ENCODE peak calls at places on chromosome 11, in five cellular contexts. S is NCI-H1417 treated with DMSO at 0.1 percent for 48 hours, Y is posterior cingulate gyrus, W is HepG2, I is MCF 10A. J is an unnamed sample.

GRCh38 chr11:126186708-126187481 is 24.6 kb downstream of the RPUSD4 start:
- DNase-seq in S (peak), I (no peak), W (peak), Y (no peak), J (peak)

GRCh38 chr11:128040603-128041002 is 546.8 kb downstream of the ETS1 start:
- DNase-seq in W (no peak), Y (no peak), I (peak), S (no peak), J (peak)

GRCh38 chr11:46200537-46201281 is 76.8 kb upstream of the CREB3L1 start:
- DNase-seq in Y (no peak), W (no peak), I (peak), S (no peak), J (no peak)

GRCh38 chr11:68900835-68901381 is 2.7 kb downstream of the MRPL21 start:
- DNase-seq in Y (peak), I (no peak), W (no peak), S (no peak), J (no peak)

GRCh38 chr11:69535928-69536327 is 54.5 kb downstream of the LINC01488 start:
- DNase-seq in S (no peak), Y (no peak), I (no peak), W (no peak), J (no peak)

GRCh38 chr11:102930451-102930850 is 25.1 kb downstream of the MMP13 start:
- DNase-seq in Y (no peak), I (no peak), S (no peak), W (no peak), J (no peak)

GRCh38 chr11:95154514-95154913 is 64.9 kb downstream of the ENDOD1 start:
- DNase-seq in S (peak), Y (no peak), W (peak), I (peak), J (peak)

GRCh38 chr11:80451105-80451504 is 1010.3 kb upstream of the TENM4 start:
- DNase-seq in Y (no peak), S (no peak), W (no peak), I (no peak), J (no peak)

GRCh38 chr11:108616549-108616948 is 23.0 kb upstream of the EXPH5 start:
- DNase-seq in W (peak), I (peak), Y (no peak), S (no peak), J (peak)

GRCh38 chr11:82944198-82944597 is 42.7 kb downstream of the DDIAS start:
- DNase-seq in W (no peak), Y (no peak), S (no peak), I (no peak), J (no peak)

GRCh38 chr11:129023968-129024676 is 81.5 kb upstream of the TP53AIP1 start:
- DNase-seq in I (peak), Y (peak), S (peak), W (no peak), J (no peak)

GRCh38 chr11:128802358-128802981 is 64.6 kb downstream of the KCNJ1 start:
- DNase-seq in Y (no peak), I (peak), W (no peak), S (no peak), J (no peak)

GRCh38 chr11:85663781-85664560 is 958 bp downstream of the CREBZF start:
- DNase-seq in S (peak), W (peak), Y (peak), I (peak), J (peak)

GRCh38 chr11:67572747-67573419 is 10.7 kb upstream of the GSTP1 start:
- DNase-seq in W (peak), S (peak), Y (no peak), I (peak), J (peak)

GRCh38 chr11:128860571-128861361 is 6.3 kb downstream of the KCNJ1 start:
- DNase-seq in Y (no peak), S (no peak), I (no peak), W (no peak), J (peak)

GRCh38 chr11:122628691-122629555 is 26.6 kb upstream of the UBASH3B start:
- DNase-seq in W (peak), S (no peak), I (peak), Y (peak), J (peak)

GRCh38 chr11:1126491-1126926 is 31.2 kb upstream of the MUC5AC start:
- DNase-seq in W (no peak), I (no peak), Y (no peak), S (no peak), J (no peak)

GRCh38 chr11:62910141-62910882 is 10.9 kb downstream of the CHRM1 start:
- DNase-seq in Y (no peak), I (no peak), W (no peak), S (no peak), J (no peak)

GRCh38 chr11:48055292-48056132 is 75.2 kb downstream of the PTPRJ start:
- DNase-seq in W (peak), S (no peak), Y (no peak), I (no peak), J (peak)

GRCh38 chr11:120514541-120515121 is 3.1 kb downstream of the GRIK4 start:
- DNase-seq in S (no peak), Y (no peak), W (no peak), I (no peak), J (no peak)

GRCh38 chr11:33525789-33526188 is 174.8 kb downstream of the C11orf91 start:
- DNase-seq in S (no peak), I (no peak), W (no peak), Y (no peak), J (no peak)

GRCh38 chr11:16817321-16817720 is 78.9 kb downstream of the C11orf58 start:
- DNase-seq in Y (no peak), W (no peak), I (no peak), S (no peak), J (no peak)